ENCODE peak calls at places on chromosomes 13 and 19, in ten cellular contexts. R is heart left ventricle, V is neuronal stem cell, J is HCT116, K is transverse colon, F is left lung, E is pancreas, U is mammary epithelial cell, Y is PC-9, X is A549. D is an unnamed sample.
A peak's percentile ranks its signal among the peaks of the same experiment; 100 is the strongest.

GRCh38 chr19:45403781-45404556 is 900 bp downstream of the PPP1R13L start:
- DNase-seq in X (peak; percentile 95), J (no peak), F (peak; percentile 85), E (peak; percentile 88), Y (peak; percentile 72), R (peak; percentile 70), V (no peak), K (peak; percentile 82), U (peak; percentile 60), D (peak; percentile 73)

GRCh38 chr13:48977973-48978372 is 2.3 kb downstream of the FNDC3A start:
- DNase-seq in X (no peak), F (no peak), Y (no peak), J (no peak), K (no peak), V (no peak), E (no peak), U (peak; percentile 8), R (no peak), D (no peak)

GRCh38 chr13:46307554-46307953 is 79.5 kb downstream of the RUBCNL start:
- DNase-seq in R (no peak), E (no peak), K (no peak), Y (no peak), J (no peak), X (no peak), U (peak; percentile 16), F (no peak), V (no peak), D (no peak)

GRCh38 chr13:95982144-95982543 is 71.1 kb downstream of the UGGT2 start:
- DNase-seq in U (no peak), V (no peak), E (no peak), F (no peak), X (no peak), K (no peak), J (no peak), R (no peak), Y (no peak), D (no peak)

GRCh38 chr19:44587863-44588752 is 25.3 kb upstream of the IGSF23 start:
- DNase-seq in V (no peak), J (peak; percentile 78), Y (peak; percentile 99), K (no peak), R (no peak), F (no peak), X (peak; percentile 85), E (no peak), U (peak; percentile 74), D (no peak)

GRCh38 chr13:73321039-73321438 is 262.2 kb downstream of the KLF5 start:
- DNase-seq in J (no peak), F (no peak), E (no peak), V (no peak), R (no peak), U (no peak), X (no peak), Y (no peak), K (no peak), D (no peak)

GRCh38 chr13:77544365-77544764 is 8.9 kb downstream of the SCEL start:
- DNase-seq in V (no peak), U (no peak), E (no peak), Y (no peak), R (peak; percentile 79), X (no peak), K (peak; percentile 8), J (no peak), F (no peak), D (peak; percentile 38)

GRCh38 chr19:41114132-41114531 is at the start of gene CYP2F1:
- DNase-seq in R (no peak), K (no peak), Y (no peak), X (no peak), U (no peak), F (no peak), J (no peak), V (no peak), E (no peak), D (peak; percentile 8)

GRCh38 chr13:51058461-51059167 is 52.5 kb downstream of the C13orf42 start:
- DNase-seq in E (no peak), U (no peak), J (no peak), X (no peak), F (no peak), R (no peak), Y (no peak), V (peak; percentile 51), K (no peak), D (no peak)

GRCh38 chr19:31500540-31500830 is 151.2 kb upstream of the TSHZ3 start:
- DNase-seq in V (no peak), Y (no peak), K (no peak), F (no peak), R (no peak), E (no peak), X (no peak), J (no peak), U (no peak), D (no peak)

GRCh38 chr19:50329146-50329925 is at the start of gene KCNC3:
- DNase-seq in X (peak; percentile 99), F (peak; percentile 97), V (peak; percentile 100), K (peak; percentile 99), U (peak; percentile 69), E (peak; percentile 100), Y (peak; percentile 86), R (peak; percentile 99), J (peak; percentile 99), D (peak; percentile 99)
- H3K4me1 ChIP-seq in X (peaks cover 45% of the 10 kb centered on the region), F (no peaks in the 10 kb centered on the region), V (peaks cover 8% of the 10 kb centered on the region), K (peaks cover 3% of the 10 kb centered on the region), U (peaks cover 9% of the 10 kb centered on the region), E (peaks cover 35% of the 10 kb centered on the region), Y (peaks cover 22% of the 10 kb centered on the region), R (peaks cover 19% of the 10 kb centered on the region), J (peaks cover 78% of the 10 kb centered on the region), D (peaks cover 26% of the 10 kb centered on the region)

GRCh38 chr19:18515959-18516358 is 5.9 kb downstream of the ELL start:
- DNase-seq in F (no peak), U (no peak), E (no peak), R (no peak), Y (no peak), J (no peak), K (no peak), V (no peak), X (no peak), D (no peak)
- H3K27ac ChIP-seq in F (peak overlapping the region; percentile 96), U (no peak overlapping the region), E (no peak overlapping the region), R (no peak overlapping the region), Y (peak overlapping the region; percentile 86), J (no peak overlapping the region), K (peak overlapping the region; percentile 78), V (no peak overlapping the region), X (peak overlapping the region; percentile 18), D (peak overlapping the region; percentile 62)

GRCh38 chr13:42380420-42381164 is 108.6 kb downstream of the AKAP11 start:
- DNase-seq in V (no peak), E (no peak), Y (no peak), K (no peak), R (no peak), F (no peak), U (no peak), X (no peak), J (no peak), D (no peak)
- H3K4me1 ChIP-seq in V (no peaks in the 10 kb centered on the region), E (no peaks in the 10 kb centered on the region), Y (no peaks in the 10 kb centered on the region), K (no peaks in the 10 kb centered on the region), R (no peaks in the 10 kb centered on the region), F (no peaks in the 10 kb centered on the region), U (no peaks in the 10 kb centered on the region), X (no peaks in the 10 kb centered on the region), J (no peaks in the 10 kb centered on the region), D (no peaks in the 10 kb centered on the region)

GRCh38 chr19:16095071-16095571 is 16.6 kb upstream of the RAB8A start:
- DNase-seq in Y (no peak), U (no peak), J (no peak), X (no peak), V (no peak), K (no peak), E (peak; percentile 15), F (peak; percentile 36), R (no peak), D (no peak)
- H3K27ac ChIP-seq in Y (no peak overlapping the region), U (no peak overlapping the region), J (no peak overlapping the region), X (peak overlapping the region; percentile 89), V (no peak overlapping the region), K (peak overlapping the region; percentile 71), E (no peak overlapping the region), F (peak overlapping the region; percentile 23), R (peak overlapping the region; percentile 22), D (peak overlapping the region; percentile 82)

DNA sequence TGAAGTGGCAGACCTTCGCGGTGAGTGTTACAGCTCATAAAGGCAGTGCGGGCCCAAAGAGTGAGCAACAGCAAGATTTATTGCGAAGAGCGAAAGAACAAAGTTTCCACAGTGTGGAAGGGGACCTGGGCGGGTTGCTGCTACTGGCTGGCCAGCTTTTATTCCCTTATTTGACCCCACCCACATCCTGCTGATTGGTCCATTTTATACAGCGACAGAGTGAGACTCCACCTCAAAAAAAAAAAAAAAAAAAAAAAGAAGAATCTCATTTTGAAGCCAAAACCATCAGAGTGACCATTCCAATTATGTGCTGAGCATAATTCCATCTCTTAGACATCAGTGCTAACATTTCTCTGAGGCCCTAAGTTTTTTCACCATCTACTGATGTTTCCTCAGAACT is 1.9 kb upstream of the ZNF552 start:
- DNase-seq in E (no peak), U (no peak), V (no peak), J (no peak), K (no peak), Y (no peak), R (no peak), X (no peak), F (no peak), D (no peak)
- H3K4me1 ChIP-seq in E (peaks cover 10% of the 10 kb centered on the region), U (peaks cover 10% of the 10 kb centered on the region), V (peaks cover 4% of the 10 kb centered on the region), J (peaks cover 25% of the 10 kb centered on the region), K (peaks cover 4% of the 10 kb centered on the region), Y (peaks cover 30% of the 10 kb centered on the region), R (peaks cover 15% of the 10 kb centered on the region), X (peaks cover 5% of the 10 kb centered on the region), F (peaks cover 36% of the 10 kb centered on the region), D (peaks cover 58% of the 10 kb centered on the region)

DNA sequence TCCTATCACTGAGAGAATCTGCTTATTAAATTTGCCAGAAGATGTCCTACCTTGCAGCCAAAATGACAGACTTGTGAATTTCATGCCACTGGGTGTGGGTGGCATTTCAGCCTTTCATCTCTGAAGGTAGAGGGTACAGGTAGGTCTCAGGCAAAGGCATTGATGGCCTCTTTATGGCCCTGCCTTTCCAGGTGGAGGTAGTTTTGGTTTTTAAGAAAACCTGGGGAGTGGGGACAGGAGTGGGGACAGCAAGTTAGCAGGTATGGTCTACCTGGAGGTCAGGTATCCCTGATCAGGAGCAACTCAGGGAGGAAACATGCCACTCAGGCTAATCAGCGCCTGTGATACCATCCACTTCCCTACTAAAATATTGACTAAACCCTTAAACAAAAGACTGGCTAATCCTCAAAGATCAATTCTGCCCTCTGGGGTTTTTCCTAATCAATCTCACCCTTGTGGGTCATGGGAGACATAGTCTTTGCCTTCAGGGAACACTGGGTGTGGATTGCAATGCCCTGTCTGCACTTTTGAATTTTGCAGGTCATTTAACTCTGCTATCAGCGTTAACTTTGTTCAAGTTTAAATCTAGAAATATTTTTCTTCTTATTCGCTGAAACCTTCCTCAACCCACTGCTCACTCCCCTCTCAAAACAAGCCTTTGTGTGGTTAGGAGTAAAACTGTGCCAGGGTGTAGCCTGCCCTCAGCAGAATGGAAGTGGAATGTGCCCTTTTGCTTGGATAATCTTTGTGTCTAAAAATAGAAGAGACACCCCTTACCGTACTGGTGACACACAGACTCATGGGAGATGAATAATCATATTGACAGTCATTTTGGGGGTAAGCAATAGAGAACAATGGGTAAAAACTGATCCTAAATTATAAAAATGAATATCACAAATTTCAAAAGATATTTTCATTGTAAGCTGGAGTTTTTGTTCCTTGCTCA is 233.7 kb downstream of the COG6 start:
- DNase-seq in V (no peak), J (no peak), R (no peak), K (no peak), Y (peak; percentile 81), X (no peak), F (no peak), U (peak; percentile 9), E (no peak), D (no peak)
- H3K27ac ChIP-seq in V (no peak overlapping the region), J (no peak overlapping the region), R (no peak overlapping the region), K (no peak overlapping the region), Y (peak overlapping the region; percentile 72), X (no peak overlapping the region), F (no peak overlapping the region), U (no peak overlapping the region), E (no peak overlapping the region), D (no peak overlapping the region)

GRCh38 chr13:85283408-85283807 is 515.8 kb downstream of the SLITRK6 start:
- DNase-seq in V (no peak), X (no peak), J (no peak), U (no peak), F (no peak), R (no peak), E (no peak), K (no peak), Y (no peak), D (no peak)
- H3K4me1 ChIP-seq in V (peaks cover 2% of the 10 kb centered on the region), X (no peaks in the 10 kb centered on the region), J (no peaks in the 10 kb centered on the region), U (no peaks in the 10 kb centered on the region), F (no peaks in the 10 kb centered on the region), R (no peaks in the 10 kb centered on the region), E (no peaks in the 10 kb centered on the region), K (no peaks in the 10 kb centered on the region), Y (no peaks in the 10 kb centered on the region), D (no peaks in the 10 kb centered on the region)

D was measured in stomach.